ENCODE peak calls at places on chromosomes 7 and 10, in six cellular contexts. X is fibroblast of lung; F is GM23338; G is HCT116; S is CD8-positive, alpha-beta T cell; Y is pancreas. H is an unnamed sample. For H3K4me1, the result is how much of the 10 kb centered on the place peaks cover.

GRCh38 chr7:8387551-8388256 is 45.7 kb upstream of the NXPH1 start:
- DNase-seq in X (no peak), S (no peak), G (no peak), F (no peak), Y (no peak), H (no peak)

GRCh38 chr10:62153191-62153590 is 115.5 kb downstream of the RTKN2 start:
- DNase-seq in G (no peak), Y (no peak), X (peak), F (no peak), S (no peak), H (no peak)

GRCh38 chr10:31912289-31912688 is 16.3 kb downstream of the ARHGAP12 start:
- DNase-seq in G (no peak), X (peak), Y (no peak), S (no peak), F (no peak), H (no peak)

GRCh38 chr10:104589871-104590270 is 51.2 kb upstream of the SORCS3 start:
- DNase-seq in S (no peak), X (peak), F (no peak), Y (no peak), G (peak), H (no peak)

GRCh38 chr10:123796736-123797135 is 94.9 kb downstream of the CPXM2 start:
- DNase-seq in G (no peak), S (no peak), F (no peak), Y (no peak), X (no peak), H (no peak)

GRCh38 chr7:152435384-152436278 is at the start of gene KMT2C:
- DNase-seq in X (peak), Y (peak), S (peak), F (peak), G (no peak), H (peak)

GRCh38 chr10:125064681-125065492 is 95.5 kb downstream of the CTBP2 start:
- DNase-seq in Y (no peak), X (peak), G (peak), S (no peak), F (peak), H (peak)

GRCh38 chr7:33432825-33433224 is 303.5 kb downstream of the BBS9 start:
- DNase-seq in G (no peak), S (no peak), F (no peak), X (peak), Y (no peak), H (no peak)

GRCh38 chr10:6786579-6787031 is 206.5 kb upstream of the PRKCQ start:
- DNase-seq in G (no peak), F (no peak), X (peak), S (no peak), Y (no peak), H (no peak)

GRCh38 chr10:77746313-77746712 is 108.7 kb upstream of the KCNMA1 start:
- DNase-seq in Y (no peak), S (no peak), G (no peak), F (no peak), X (peak), H (no peak)

GRCh38 chr7:139360948-139361307 is 1.2 kb downstream of the LUC7L2 start:
- DNase-seq in S (no peak), X (no peak), F (no peak), Y (no peak), G (no peak), H (no peak)

GRCh38 chr10:34413920-34414319 is 401.2 kb downstream of the PARD3 start:
- DNase-seq in F (no peak), G (no peak), Y (no peak), X (no peak), S (no peak), H (no peak)

GRCh38 chr7:38748056-38748610 is 117.0 kb upstream of the AMPH start:
- DNase-seq in F (peak), Y (no peak), S (no peak), G (no peak), X (peak), H (no peak)

GRCh38 chr10:21169271-21169670 is 272.2 kb upstream of the NEBL start:
- DNase-seq in S (no peak), X (no peak), Y (no peak), F (no peak), G (no peak), H (no peak)

GRCh38 chr10:78255796-78256638 is 222.4 kb downstream of the RPS24 start:
- DNase-seq in F (no peak), Y (no peak), S (no peak), G (peak), X (peak), H (no peak)

DNA sequence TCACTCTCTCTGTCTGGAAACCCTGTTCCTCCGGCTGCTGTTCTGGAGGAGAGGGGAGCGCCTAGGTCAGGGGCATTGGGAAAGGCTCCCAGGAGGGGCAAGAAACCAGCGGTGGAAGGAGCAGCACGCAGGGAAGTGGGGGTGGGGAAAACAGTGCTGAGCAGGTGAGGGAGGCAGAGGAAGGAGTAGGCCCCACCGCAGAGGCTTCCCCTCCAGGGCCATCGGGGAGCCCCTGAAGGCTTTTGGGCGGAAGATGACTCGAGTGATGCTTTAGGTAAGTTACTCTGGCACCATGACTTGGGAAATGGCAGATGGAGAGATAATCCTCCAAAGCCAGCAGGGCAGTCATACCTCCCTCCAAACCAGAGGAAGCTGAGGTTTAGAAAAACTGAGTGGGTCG is 106.5 kb upstream of the ANLN start:
- DNase-seq in Y (no peak), S (no peak), F (no peak), G (no peak), X (no peak), H (no peak)
- H3K4me1 ChIP-seq in Y (under half), S (half or more), F (half or more), G (half or more), X (under half), H (under half)

GRCh38 chr7:112134039-112134438 is 72.2 kb downstream of the DOCK4 start:
- DNase-seq in F (no peak), X (no peak), S (no peak), Y (no peak), G (no peak), H (no peak)
- H3K4me1 ChIP-seq in F (half or more), X (under half), S (under half), Y (under half), G (under half), H (under half)

DNA sequence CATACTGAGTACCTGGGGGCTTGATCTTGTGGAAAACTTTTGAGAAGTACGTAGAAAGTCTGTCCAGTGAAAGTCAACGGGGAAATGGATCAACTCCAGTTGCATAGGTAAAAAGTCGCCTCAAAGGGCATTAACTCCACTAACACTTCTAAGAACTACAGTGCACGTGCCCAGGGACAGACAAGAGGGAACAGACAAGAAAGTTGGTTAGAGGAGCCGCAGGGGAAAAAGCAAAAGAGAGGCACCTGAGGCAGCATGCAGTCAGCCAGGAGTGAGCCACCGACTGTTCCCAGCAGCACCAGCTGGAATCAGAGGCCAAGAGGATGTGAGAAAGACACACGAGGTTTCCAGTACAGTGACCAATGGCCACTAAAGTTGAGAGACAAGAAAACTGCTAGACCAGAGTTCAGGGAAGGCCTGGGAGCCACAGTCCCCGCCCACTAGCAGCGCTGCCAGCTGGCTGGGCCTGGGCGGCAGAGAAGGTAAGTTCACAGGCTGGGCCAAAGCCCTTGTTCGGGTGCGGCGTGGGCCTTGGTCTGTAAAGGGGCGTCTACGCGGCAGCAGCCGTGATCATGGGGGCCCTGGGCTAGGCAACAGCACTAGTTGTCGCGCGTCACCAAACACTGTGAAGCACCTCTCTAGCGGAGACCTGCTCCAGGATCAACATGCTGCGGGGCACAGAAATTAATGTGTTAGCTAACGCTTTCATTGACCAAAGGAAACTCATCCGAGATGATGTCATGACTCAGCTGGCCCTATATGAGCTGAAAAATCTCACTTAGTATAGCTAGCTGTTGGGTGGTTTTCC is 14.0 kb downstream of the ITGB1 start:
- DNase-seq in F (peak), S (no peak), X (peak), Y (no peak), G (no peak), H (no peak)
- H3K4me1 ChIP-seq in F (half or more), S (under half), X (under half), Y (under half), G (half or more), H (half or more)

GRCh38 chr10:16847644-16848043 is 30.4 kb upstream of the RSU1 start:
- DNase-seq in Y (no peak), F (no peak), G (no peak), X (peak), S (no peak), H (no peak)

GRCh38 chr10:16843252-16843870 is 26.1 kb upstream of the RSU1 start:
- DNase-seq in F (peak), X (peak), S (peak), G (peak), Y (no peak), H (peak)

GRCh38 chr10:16848562-16849154 is 31.4 kb upstream of the RSU1 start:
- DNase-seq in S (no peak), G (no peak), X (peak), F (no peak), Y (no peak), H (no peak)

DNA sequence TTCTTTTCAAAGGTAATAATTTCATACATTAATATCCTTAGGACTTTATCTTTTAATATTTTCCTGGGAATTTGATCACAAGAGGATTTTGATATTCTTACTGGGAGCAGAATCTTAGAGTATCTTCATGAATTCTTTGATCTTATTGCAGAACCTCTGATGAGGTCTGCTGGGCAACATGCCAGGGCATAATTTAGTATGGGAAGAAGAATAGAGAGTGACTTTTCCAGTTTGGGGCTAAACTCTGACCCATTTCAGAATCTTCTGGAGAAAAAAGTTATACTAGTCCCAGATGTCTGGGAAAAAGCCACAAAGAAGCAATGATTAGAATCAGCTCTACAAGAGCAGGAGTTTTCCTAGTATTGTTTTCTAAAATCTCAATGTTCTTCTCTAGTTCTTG is 28.0 kb upstream of the RSU1 start:
- DNase-seq in S (no peak), G (no peak), Y (no peak), X (no peak), F (no peak), H (no peak)
- H3K4me1 ChIP-seq in S (under half), G (under half), Y (under half), X (under half), F (under half), H (under half)

DNA sequence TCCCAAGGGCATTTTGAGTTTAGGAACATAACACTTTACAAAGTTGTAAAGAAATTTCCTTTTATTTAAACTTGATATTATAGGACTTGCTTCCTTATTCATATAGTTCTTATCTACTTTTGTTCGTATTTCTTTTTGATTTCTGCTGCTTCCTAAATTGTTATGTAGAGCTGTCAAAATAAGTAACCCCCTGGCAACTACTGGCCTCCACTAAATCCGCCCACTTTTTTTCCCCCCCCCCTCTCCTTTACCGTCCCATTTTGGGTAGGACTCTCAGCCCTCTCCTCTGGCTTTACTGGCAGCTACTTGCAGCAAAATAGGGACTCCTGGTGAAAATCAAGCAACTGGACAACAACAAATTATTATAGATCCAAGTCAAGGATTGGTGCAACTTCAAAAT is 1.1 kb downstream of the SP4 start:
- DNase-seq in X (no peak), S (no peak), Y (no peak), G (no peak), F (no peak), H (no peak)
- H3K4me1 ChIP-seq in X (under half), S (half or more), Y (under half), G (under half), F (under half), H (half or more)

GRCh38 chr7:106070201-106070551 is 41.9 kb downstream of the SYPL1 start:
- DNase-seq in F (no peak), G (no peak), X (peak), Y (peak), S (no peak), H (no peak)
- H3K4me1 ChIP-seq in F (under half), G (under half), X (under half), Y (under half), S (under half), H (under half)

GRCh38 chr7:130919316-130920103 is 185.5 kb upstream of the KLF14 start:
- DNase-seq in Y (no peak), G (no peak), F (no peak), S (no peak), X (no peak), H (peak)
- H3K4me1 ChIP-seq in Y (under half), G (half or more), F (under half), S (under half), X (half or more), H (half or more)